ENCODE peak calls at places on chromosomes 1 and 21, in four cellular contexts. One of them, this sample, is unnamed.
A peak's percentile ranks its signal among the peaks of the same experiment; 100 is the strongest.

GRCh38 chr1:55352080-55352800 is 137.1 kb upstream of the USP24 start:
- DNase-seq in GM12892: no peak
- DNase-seq in H1: no peak
- DNase-seq in HepG2: no peak
- DNase-seq in this sample: no peak

GRCh38 chr1:208101661-208102431 is 142.3 kb downstream of the PLXNA2 start:
- DNase-seq in GM12892: no peak
- DNase-seq in H1: no peak
- DNase-seq in HepG2: peak; percentile 75
- DNase-seq in this sample: no peak

GRCh38 chr1:44418022-44418673 is 13.1 kb downstream of the RNF220 start:
- DNase-seq in GM12892: no peak
- DNase-seq in H1: no peak
- DNase-seq in HepG2: no peak
- DNase-seq in this sample: no peak

GRCh38 chr1:244155661-244156060 is 104.6 kb downstream of the ZBTB18 start:
- DNase-seq in GM12892: no peak
- DNase-seq in H1: no peak
- DNase-seq in HepG2: no peak
- DNase-seq in this sample: no peak

GRCh38 chr1:155307247-155307740 is 1.4 kb upstream of the FDPS start:
- DNase-seq in GM12892: no peak
- DNase-seq in H1: no peak
- DNase-seq in HepG2: peak; percentile 85
- DNase-seq in this sample: no peak

GRCh38 chr1:183039985-183040447 is 16.8 kb downstream of the LAMC1 start:
- DNase-seq in GM12892: no peak
- DNase-seq in H1: no peak
- DNase-seq in HepG2: no peak
- DNase-seq in this sample: no peak

GRCh38 chr1:162141273-162142023 is 72.0 kb downstream of the NOS1AP start:
- DNase-seq in GM12892: no peak
- DNase-seq in H1: no peak
- DNase-seq in HepG2: peak; percentile 31
- DNase-seq in this sample: no peak

GRCh38 chr1:13901041-13901440 is 201.1 kb downstream of the PRDM2 start:
- DNase-seq in GM12892: no peak
- DNase-seq in H1: no peak
- DNase-seq in HepG2: no peak
- DNase-seq in this sample: no peak

GRCh38 chr1:153977250-153978240 is at the start of gene JTB:
- DNase-seq in GM12892: peak; percentile 92
- DNase-seq in H1: peak; percentile 88
- DNase-seq in HepG2: peak; percentile 83
- DNase-seq in this sample: peak; percentile 88

GRCh38 chr1:4303303-4303702 is 351.1 kb upstream of the AJAP1 start:
- DNase-seq in GM12892: no peak
- DNase-seq in H1: no peak
- DNase-seq in HepG2: no peak
- DNase-seq in this sample: no peak

GRCh38 chr21:27570306-27570868 is 603.5 kb upstream of the ADAMTS5 start:
- DNase-seq in GM12892: no peak
- DNase-seq in H1: no peak
- DNase-seq in HepG2: no peak
- DNase-seq in this sample: no peak

GRCh38 chr1:240149488-240150094 is 57.9 kb downstream of the FMN2 start:
- DNase-seq in GM12892: no peak
- DNase-seq in H1: no peak
- DNase-seq in HepG2: peak; percentile 17
- DNase-seq in this sample: no peak

GRCh38 chr1:22712502-22713271 is 2.0 kb downstream of the EPHB2 start:
- DNase-seq in GM12892: peak; percentile 65
- DNase-seq in H1: no peak
- DNase-seq in HepG2: no peak
- DNase-seq in this sample: peak; percentile 74

GRCh38 chr1:99956755-99957154 is 13.0 kb upstream of the SLC35A3 start:
- DNase-seq in GM12892: no peak
- DNase-seq in H1: no peak
- DNase-seq in HepG2: peak; percentile 29
- DNase-seq in this sample: no peak

GRCh38 chr1:209755926-209756607 is at the start of gene TRAF3IP3:
- DNase-seq in GM12892: peak; percentile 57
- DNase-seq in H1: no peak
- DNase-seq in HepG2: no peak
- DNase-seq in this sample: peak; percentile 47

GRCh38 chr1:97796716-97797115 is 124.1 kb downstream of the DPYD start:
- DNase-seq in GM12892: no peak
- DNase-seq in H1: no peak
- DNase-seq in HepG2: no peak
- DNase-seq in this sample: no peak

GRCh38 chr1:154726443-154726842 is 118.5 kb upstream of the ADAR start:
- DNase-seq in GM12892: no peak
- DNase-seq in H1: no peak
- DNase-seq in HepG2: no peak
- DNase-seq in this sample: no peak

GRCh38 chr1:229430761-229431269 is 3.1 kb downstream of the ACTA1 start:
- DNase-seq in GM12892: no peak
- DNase-seq in H1: peak; percentile 95
- DNase-seq in HepG2: no peak
- DNase-seq in this sample: no peak

GRCh38 chr1:101238681-101239094 is 1.9 kb downstream of the S1PR1 start:
- DNase-seq in GM12892: peak; percentile 45
- DNase-seq in H1: peak; percentile 96
- DNase-seq in HepG2: peak; percentile 54
- DNase-seq in this sample: no peak
- TF ChIP-seq POLR2AphosphoS5 in GM12892: no peak
- TF ChIP-seq POLR2AphosphoS5 in H1: no peak
- TF ChIP-seq POLR2AphosphoS5 in HepG2: no peak
- TF ChIP-seq POLR2AphosphoS5 in this sample: no peak

DNA sequence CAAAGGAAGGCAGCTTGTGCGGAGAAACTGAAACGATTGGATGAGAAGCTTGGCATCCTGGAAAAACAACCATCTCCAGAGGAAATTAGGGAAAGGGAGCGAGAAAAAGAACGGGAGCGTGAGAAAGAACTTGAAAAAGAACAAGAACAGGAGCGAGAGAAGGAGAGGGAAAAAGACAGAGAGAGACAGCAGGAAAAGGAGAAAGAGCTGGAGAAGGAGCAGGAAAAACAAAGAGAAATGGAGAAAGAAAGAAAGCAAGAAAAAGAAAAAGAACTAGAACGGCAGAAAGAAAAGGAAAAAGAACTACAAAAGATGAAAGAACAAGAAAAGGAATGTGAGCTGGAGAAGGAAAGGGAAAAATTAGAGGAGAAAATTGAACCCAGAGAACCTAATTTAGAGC is 47.2 kb downstream of the PRRC2C start:
- DNase-seq in GM12892: no peak
- DNase-seq in H1: no peak
- DNase-seq in HepG2: no peak
- DNase-seq in this sample: no peak
- TF ChIP-seq TAF1 in GM12892: no peak
- TF ChIP-seq TAF1 in H1: no peak
- TF ChIP-seq TAF1 in HepG2: no peak
- TF ChIP-seq TAF1 in this sample: no peak

GRCh38 chr1:167198518-167199133 is 22.1 kb upstream of the POU2F1 start:
- DNase-seq in GM12892: no peak
- DNase-seq in H1: no peak
- DNase-seq in HepG2: no peak
- DNase-seq in this sample: no peak
- TF ChIP-seq POLR2AphosphoS5 in GM12892: no peak
- TF ChIP-seq POLR2AphosphoS5 in H1: no peak
- TF ChIP-seq POLR2AphosphoS5 in HepG2: no peak
- TF ChIP-seq POLR2AphosphoS5 in this sample: no peak

GRCh38 chr1:164602142-164602429 is 43.1 kb downstream of the PBX1 start:
- DNase-seq in GM12892: no peak
- DNase-seq in H1: no peak
- DNase-seq in HepG2: no peak
- DNase-seq in this sample: no peak
- TF ChIP-seq TAF1 in GM12892: no peak
- TF ChIP-seq TAF1 in H1: peak; percentile 45
- TF ChIP-seq TAF1 in HepG2: no peak
- TF ChIP-seq TAF1 in this sample: no peak

GRCh38 chr1:115827452-115827851 is 13.5 kb downstream of the NHLH2 start:
- DNase-seq in GM12892: no peak
- DNase-seq in H1: no peak
- DNase-seq in HepG2: no peak
- DNase-seq in this sample: no peak
- TF ChIP-seq POLR2AphosphoS5 in GM12892: no peak
- TF ChIP-seq POLR2AphosphoS5 in H1: no peak
- TF ChIP-seq POLR2AphosphoS5 in HepG2: no peak
- TF ChIP-seq POLR2AphosphoS5 in this sample: no peak

DNA sequence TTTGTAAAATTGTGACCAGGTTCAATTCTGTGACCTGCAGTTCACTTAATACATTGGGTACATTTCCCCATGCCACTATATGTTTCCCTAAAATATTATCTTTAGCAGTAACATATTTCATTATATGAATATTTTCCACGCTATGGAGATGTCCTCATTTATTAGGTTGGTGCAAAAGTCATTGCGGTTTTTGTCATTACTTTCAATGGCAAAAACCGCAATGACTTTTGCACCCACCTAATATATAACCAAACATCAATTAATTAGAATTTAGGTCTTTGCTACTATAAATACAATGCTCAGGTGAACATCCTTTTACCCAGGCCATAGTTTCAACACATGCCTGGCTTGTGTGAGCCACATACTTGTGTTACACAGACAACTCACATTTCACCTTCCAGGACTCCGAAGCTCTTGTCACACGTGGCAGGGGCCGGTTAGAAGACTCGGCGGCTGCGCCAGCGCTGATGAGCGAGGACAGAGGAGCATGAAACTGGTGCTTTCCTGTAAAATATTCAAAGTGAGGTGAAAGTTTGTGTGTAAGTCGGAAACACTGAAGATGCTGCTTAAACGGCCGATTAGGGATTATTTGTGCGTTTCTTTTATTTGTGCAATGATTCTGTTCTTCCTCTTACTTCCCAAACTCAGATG is 215.5 kb downstream of the KIF26B start:
- DNase-seq in GM12892: no peak
- DNase-seq in H1: no peak
- DNase-seq in HepG2: no peak
- DNase-seq in this sample: no peak
- TF ChIP-seq TAF1 in GM12892: no peak
- TF ChIP-seq TAF1 in H1: no peak
- TF ChIP-seq TAF1 in HepG2: no peak
- TF ChIP-seq TAF1 in this sample: no peak

This sample was measured in GM12891.